ENCODE peak calls at places on chromosomes 16 and 17, in six cellular contexts. B, L, H, Z, Q and N are unnamed samples.

GRCh38 chr16:10949424-10949970 is 5.1 kb downstream of the CLEC16A start:
- DNase-seq in B (no peak), L (no peak), H (no peak), Z (no peak), Q (no peak), N (no peak)

GRCh38 chr17:50575581-50576210 is 15.2 kb downstream of the CACNA1G start:
- DNase-seq in B (no peak), L (no peak), H (no peak), Z (no peak), Q (no peak), N (no peak)

GRCh38 chr16:27366687-27367462 is 35.1 kb upstream of the IL21R start:
- DNase-seq in B (no peak), L (no peak), H (no peak), Z (peak; percentile 26), Q (peak; percentile 21), N (no peak)

GRCh38 chr17:72502940-72503341 is 382.1 kb downstream of the SOX9 start:
- DNase-seq in B (peak; percentile 24), L (no peak), H (no peak), Z (no peak), Q (no peak), N (peak; percentile 59)

GRCh38 chr17:7167832-7168231 is 11.3 kb downstream of the ASGR1 start:
- DNase-seq in B (no peak), L (peak; percentile 36), H (no peak), Z (no peak), Q (no peak), N (no peak)

GRCh38 chr16:71537643-71538042 is 11.4 kb downstream of the CHST4 start:
- DNase-seq in B (peak; percentile 41), L (peak; percentile 73), H (peak; percentile 54), Z (peak; percentile 33), Q (peak; percentile 36), N (no peak)

GRCh38 chr16:55502801-55503366 is 6.0 kb upstream of the LPCAT2 start:
- DNase-seq in B (peak; percentile 93), L (peak; percentile 72), H (no peak), Z (peak; percentile 76), Q (peak; percentile 78), N (no peak)

GRCh38 chr17:51803161-51803560 is 355.4 kb downstream of the CA10 start:
- DNase-seq in B (no peak), L (no peak), H (no peak), Z (no peak), Q (no peak), N (no peak)

GRCh38 chr16:51968756-51969155 is 578.2 kb downstream of the TOX3 start:
- DNase-seq in B (peak; percentile 63), L (no peak), H (no peak), Z (no peak), Q (no peak), N (no peak)

GRCh38 chr17:15963670-15964110 is 18.8 kb downstream of the ADORA2B start:
- DNase-seq in B (peak; percentile 53), L (no peak), H (peak; percentile 94), Z (peak; percentile 44), Q (no peak), N (peak; percentile 74)

GRCh38 chr17:78252111-78252634 is 20.7 kb downstream of the TMEM235 start:
- DNase-seq in B (no peak), L (no peak), H (no peak), Z (no peak), Q (no peak), N (no peak)

GRCh38 chr16:82133798-82134197 is 36.2 kb downstream of the MPHOSPH6 start:
- DNase-seq in B (no peak), L (no peak), H (no peak), Z (no peak), Q (no peak), N (no peak)

GRCh38 chr16:9077001-9077809 is 14.2 kb upstream of the HAPSTR1 start:
- DNase-seq in B (peak; percentile 88), L (no peak), H (peak; percentile 84), Z (no peak), Q (peak; percentile 37), N (peak; percentile 88)

GRCh38 chr16:23753908-23754593 is 775 bp upstream of the CHP2 start:
- DNase-seq in B (no peak), L (no peak), H (no peak), Z (no peak), Q (no peak), N (no peak)

GRCh38 chr16:48616571-48616970 is 6.6 kb upstream of the N4BP1 start:
- DNase-seq in B (no peak), L (no peak), H (no peak), Z (no peak), Q (no peak), N (no peak)

GRCh38 chr17:70168044-70168978 is 1.0 kb upstream of the KCNJ2 start:
- DNase-seq in B (peak; percentile 81), L (peak; percentile 81), H (peak; percentile 58), Z (peak; percentile 96), Q (peak; percentile 81), N (peak; percentile 74)

GRCh38 chr17:61205931-61206330 is 193.7 kb upstream of the TBX2 start:
- DNase-seq in B (peak; percentile 31), L (no peak), H (no peak), Z (no peak), Q (no peak), N (no peak)

GRCh38 chr16:49382916-49383315 is 9.3 kb downstream of the C16orf78 start:
- DNase-seq in B (no peak), L (no peak), H (no peak), Z (no peak), Q (no peak), N (no peak)

GRCh38 chr17:28792877-28793666 is 49.3 kb downstream of the TRAF4 start:
- DNase-seq in B (peak; percentile 32), L (no peak), H (no peak), Z (peak; percentile 22), Q (no peak), N (no peak)

GRCh38 chr16:88349903-88350900 is 32.6 kb upstream of the ZNF469 start:
- DNase-seq in B (no peak), L (no peak), H (no peak), Z (no peak), Q (peak; percentile 35), N (no peak)

GRCh38 chr16:582614-583331 is 7.1 kb upstream of the RAB40C start:
- DNase-seq in B (no peak), L (no peak), H (no peak), Z (no peak), Q (no peak), N (no peak)

GRCh38 chr16:84749072-84749471 is 49.3 kb downstream of the USP10 start:
- DNase-seq in B (no peak), L (no peak), H (no peak), Z (no peak), Q (no peak), N (no peak)
- TF ChIP-seq CTCF in B (no peak), L (no peak), H (no peak), Z (no peak), Q (peak; percentile 51), N (peak; percentile 39)

DNA sequence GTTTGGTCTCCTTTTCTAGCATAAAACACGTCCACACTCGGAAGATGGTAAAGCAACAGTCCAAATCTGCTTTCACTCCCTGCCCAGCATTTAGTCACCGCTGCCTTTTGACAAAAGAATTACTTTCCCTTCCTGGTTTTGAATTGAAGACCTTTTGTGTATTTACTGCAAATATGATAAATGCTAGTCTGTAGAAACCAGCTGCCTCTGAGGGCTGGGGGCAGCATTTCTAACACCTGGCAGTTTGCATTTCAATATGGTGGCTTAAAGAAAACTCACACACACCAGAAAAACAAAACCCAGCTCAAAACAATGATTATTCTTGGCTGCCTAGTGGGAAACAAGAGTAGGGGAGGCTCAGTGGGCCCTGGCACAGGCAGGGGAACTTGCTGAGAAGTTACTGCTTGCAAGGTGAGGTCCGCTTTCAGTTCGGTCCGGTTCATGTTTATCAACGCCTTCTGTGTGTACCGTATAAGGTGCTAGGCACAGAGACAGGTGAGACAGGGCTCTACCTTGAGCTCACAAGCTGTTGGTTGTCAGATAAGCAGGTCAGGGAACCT is 57.0 kb downstream of the MSI2 start:
- DNase-seq in B (no peak), L (no peak), H (no peak), Z (no peak), Q (no peak), N (no peak)
- H3K27ac ChIP-seq in B (no peak overlapping the region), L (no peak overlapping the region), H (no peak overlapping the region), Z (no peak overlapping the region), Q (no peak overlapping the region), N (no peak overlapping the region)

DNA sequence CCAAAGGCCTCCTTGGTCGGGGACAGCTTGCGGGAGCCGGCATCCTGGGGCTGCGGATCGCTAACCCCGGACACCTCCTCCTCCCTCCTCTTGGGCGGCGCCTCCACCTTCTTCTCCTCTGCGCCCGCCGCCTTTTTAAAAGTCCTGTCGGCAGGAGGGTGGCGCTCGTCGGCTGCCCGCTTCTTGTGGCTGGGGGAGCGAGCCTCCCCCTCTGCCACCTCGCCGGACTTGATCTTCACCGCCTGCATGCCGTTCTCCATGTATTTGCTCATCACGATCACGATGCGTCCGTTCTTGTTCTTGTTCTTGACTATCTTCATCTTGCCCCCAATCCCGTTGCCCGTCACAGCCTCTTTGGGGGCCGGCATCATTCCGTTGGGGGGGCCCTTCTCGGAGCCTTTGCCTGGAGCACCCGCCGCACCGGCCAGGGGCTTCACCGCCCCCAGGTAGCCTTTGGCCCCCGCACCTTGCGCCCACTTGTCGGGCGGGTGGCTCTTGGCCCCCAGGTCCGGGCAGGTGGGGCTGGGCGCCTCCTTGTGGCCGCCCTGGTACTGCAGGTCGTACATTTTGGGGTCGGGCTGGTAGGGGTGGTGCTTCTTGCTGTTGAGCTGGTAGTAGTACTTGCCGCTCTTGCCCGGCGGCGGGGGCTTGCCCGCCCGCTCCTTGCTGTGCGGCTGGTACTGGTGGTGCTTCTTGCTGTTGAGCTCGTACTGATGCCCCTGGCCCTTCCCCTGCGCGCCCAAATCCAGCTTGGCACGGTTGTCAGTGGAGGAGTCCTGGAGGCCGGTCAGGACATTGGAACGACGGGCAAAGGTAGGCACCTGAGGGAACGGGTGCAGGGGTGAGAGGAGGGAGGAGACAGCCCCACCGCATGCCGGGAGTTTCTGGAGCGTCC is 4.4 kb downstream of the CBX4 start:
- DNase-seq in B (no peak), L (peak; percentile 26), H (no peak), Z (no peak), Q (peak; percentile 84), N (no peak)
- TF ChIP-seq CTCF in B (peak; percentile 56), L (peak; percentile 71), H (peak; percentile 77), Z (peak; percentile 82), Q (peak; percentile 92), N (peak; percentile 67)

DNA sequence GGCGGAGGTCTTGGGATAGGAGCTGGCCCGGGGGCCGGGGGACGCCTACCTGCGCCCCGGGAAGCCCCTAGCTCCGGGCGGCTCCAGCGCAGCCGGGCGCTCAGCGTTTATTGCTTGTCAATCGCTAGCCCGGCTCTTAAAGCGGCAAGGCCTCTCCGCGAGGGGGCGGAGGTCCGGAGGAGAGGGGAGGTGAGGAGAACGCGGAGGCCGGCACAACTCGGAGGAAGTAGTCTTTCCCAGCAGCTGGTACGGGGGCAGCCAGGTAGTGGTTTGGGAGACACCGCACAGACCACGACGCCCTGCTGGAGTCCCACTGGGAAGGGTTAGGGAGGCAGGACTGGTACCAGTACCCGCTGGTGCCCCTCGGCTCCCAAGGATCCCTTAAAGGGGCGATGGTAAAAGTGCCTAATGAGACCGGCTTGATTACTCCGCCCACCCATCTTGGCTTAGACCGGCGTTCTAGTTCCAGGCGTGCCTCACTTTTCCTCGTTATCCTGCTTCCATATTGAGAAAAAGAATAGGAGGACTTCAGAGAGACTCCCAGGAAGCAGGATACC is at the start of gene MPP2:
- DNase-seq in B (peak; percentile 58), L (peak; percentile 89), H (no peak), Z (peak; percentile 55), Q (peak; percentile 86), N (peak; percentile 16)
- H3K27ac ChIP-seq in B (peak within 1 kb of the TSS; percentile 58), L (peak within 1 kb of the TSS; percentile 92), H (no peak within 1 kb of the TSS), Z (no peak within 1 kb of the TSS), Q (peak within 1 kb of the TSS; percentile 24), N (no peak within 1 kb of the TSS)